ENCODE peak calls at places on chromosomes 3 and 15, in seven cellular contexts. One of them, this sample, is unnamed.

GRCh38 chr3:177642482-177643163 is 445.3 kb upstream of the TBL1XR1 start:
- DNase-seq in HT1080: no peak
- DNase-seq in KBM-7: no peak
- DNase-seq in GM12865: no peak
- DNase-seq in NCI-H2081: no peak
- DNase-seq in NCI-H69: no peak
- DNase-seq in HS-5: no peak
- DNase-seq in this sample: no peak

GRCh38 chr3:188179006-188179966 is 25.3 kb downstream of the LPP start:
- DNase-seq in HT1080: no peak
- DNase-seq in KBM-7: no peak
- DNase-seq in GM12865: no peak
- DNase-seq in NCI-H2081: no peak
- DNase-seq in NCI-H69: no peak
- DNase-seq in HS-5: no peak
- DNase-seq in this sample: peak; percentile 77

GRCh38 chr3:186790261-186790981 is 7.0 kb downstream of the EIF4A2 start:
- DNase-seq in HT1080: peak; percentile 86
- DNase-seq in KBM-7: peak; percentile 66
- DNase-seq in GM12865: peak; percentile 72
- DNase-seq in NCI-H2081: peak; percentile 34
- DNase-seq in NCI-H69: peak; percentile 52
- DNase-seq in HS-5: no peak
- DNase-seq in this sample: no peak

GRCh38 chr3:82410366-82410765 is 648.9 kb upstream of the GBE1 start:
- DNase-seq in HT1080: no peak
- DNase-seq in KBM-7: no peak
- DNase-seq in GM12865: no peak
- DNase-seq in NCI-H2081: peak; percentile 25
- DNase-seq in NCI-H69: peak; percentile 79
- DNase-seq in HS-5: no peak
- DNase-seq in this sample: no peak

GRCh38 chr3:142501004-142501926 is 53.4 kb upstream of the XRN1 start:
- DNase-seq in HT1080: peak; percentile 60
- DNase-seq in KBM-7: no peak
- DNase-seq in GM12865: no peak
- DNase-seq in NCI-H2081: no peak
- DNase-seq in NCI-H69: no peak
- DNase-seq in HS-5: peak; percentile 70
- DNase-seq in this sample: no peak

GRCh38 chr3:177703788-177704187 is 506.5 kb upstream of the TBL1XR1 start:
- DNase-seq in HT1080: peak; percentile 69
- DNase-seq in KBM-7: no peak
- DNase-seq in GM12865: no peak
- DNase-seq in NCI-H2081: no peak
- DNase-seq in NCI-H69: no peak
- DNase-seq in HS-5: no peak
- DNase-seq in this sample: no peak

GRCh38 chr15:39198044-39198625 is 382.7 kb upstream of the THBS1 start:
- DNase-seq in HT1080: no peak
- DNase-seq in KBM-7: no peak
- DNase-seq in GM12865: no peak
- DNase-seq in NCI-H2081: no peak
- DNase-seq in NCI-H69: no peak
- DNase-seq in HS-5: no peak
- DNase-seq in this sample: no peak

GRCh38 chr3:149933008-149933407 is 37.7 kb downstream of the PFN2 start:
- DNase-seq in HT1080: no peak
- DNase-seq in KBM-7: no peak
- DNase-seq in GM12865: no peak
- DNase-seq in NCI-H2081: no peak
- DNase-seq in NCI-H69: no peak
- DNase-seq in HS-5: no peak
- DNase-seq in this sample: no peak

GRCh38 chr15:82663186-82663600 is 16.0 kb upstream of the CPEB1 start:
- DNase-seq in HT1080: peak; percentile 37
- DNase-seq in KBM-7: peak; percentile 80
- DNase-seq in GM12865: peak; percentile 66
- DNase-seq in NCI-H2081: no peak
- DNase-seq in NCI-H69: no peak
- DNase-seq in HS-5: no peak
- DNase-seq in this sample: no peak

GRCh38 chr3:24521306-24522154 is 26.9 kb upstream of the THRB start:
- DNase-seq in HT1080: peak; percentile 21
- DNase-seq in KBM-7: peak; percentile 41
- DNase-seq in GM12865: peak; percentile 24
- DNase-seq in NCI-H2081: peak; percentile 38
- DNase-seq in NCI-H69: peak; percentile 71
- DNase-seq in HS-5: no peak
- DNase-seq in this sample: no peak

GRCh38 chr15:36407647-36408046 is 171.8 kb upstream of the CDIN1 start:
- DNase-seq in HT1080: peak; percentile 88
- DNase-seq in KBM-7: no peak
- DNase-seq in GM12865: peak; percentile 23
- DNase-seq in NCI-H2081: peak; percentile 14
- DNase-seq in NCI-H69: peak; percentile 98
- DNase-seq in HS-5: peak; percentile 35
- DNase-seq in this sample: no peak

GRCh38 chr3:132911741-132912415 is 126.3 kb upstream of the TMEM108 start:
- DNase-seq in HT1080: peak; percentile 26
- DNase-seq in KBM-7: no peak
- DNase-seq in GM12865: no peak
- DNase-seq in NCI-H2081: no peak
- DNase-seq in NCI-H69: no peak
- DNase-seq in HS-5: peak; percentile 19
- DNase-seq in this sample: no peak

GRCh38 chr3:39108309-39108708 is 829 bp downstream of the TTC21A start:
- DNase-seq in HT1080: no peak
- DNase-seq in KBM-7: peak; percentile 20
- DNase-seq in GM12865: peak; percentile 91
- DNase-seq in NCI-H2081: no peak
- DNase-seq in NCI-H69: no peak
- DNase-seq in HS-5: no peak
- DNase-seq in this sample: no peak

GRCh38 chr3:50442940-50443579 is 60.4 kb downstream of the CACNA2D2 start:
- DNase-seq in HT1080: no peak
- DNase-seq in KBM-7: no peak
- DNase-seq in GM12865: no peak
- DNase-seq in NCI-H2081: no peak
- DNase-seq in NCI-H69: peak; percentile 51
- DNase-seq in HS-5: no peak
- DNase-seq in this sample: peak; percentile 27

GRCh38 chr15:78307977-78308376 is 8.6 kb upstream of the SKIC8 start:
- DNase-seq in HT1080: no peak
- DNase-seq in KBM-7: no peak
- DNase-seq in GM12865: no peak
- DNase-seq in NCI-H2081: no peak
- DNase-seq in NCI-H69: peak; percentile 40
- DNase-seq in HS-5: no peak
- DNase-seq in this sample: no peak

GRCh38 chr3:141331370-141332318 is 36.7 kb upstream of the ZBTB38 start:
- DNase-seq in HT1080: peak; percentile 100
- DNase-seq in KBM-7: no peak
- DNase-seq in GM12865: peak; percentile 71
- DNase-seq in NCI-H2081: no peak
- DNase-seq in NCI-H69: no peak
- DNase-seq in HS-5: peak; percentile 97
- DNase-seq in this sample: no peak

GRCh38 chr3:156516284-156516683 is 38.6 kb downstream of the SSR3 start:
- DNase-seq in HT1080: no peak
- DNase-seq in KBM-7: no peak
- DNase-seq in GM12865: no peak
- DNase-seq in NCI-H2081: no peak
- DNase-seq in NCI-H69: peak; percentile 12
- DNase-seq in HS-5: no peak
- DNase-seq in this sample: no peak

GRCh38 chr15:42133892-42134502 is 22.4 kb downstream of the PLA2G4F start:
- DNase-seq in HT1080: peak; percentile 62
- DNase-seq in KBM-7: peak; percentile 82
- DNase-seq in GM12865: peak; percentile 70
- DNase-seq in NCI-H2081: peak; percentile 45
- DNase-seq in NCI-H69: peak; percentile 58
- DNase-seq in HS-5: no peak
- DNase-seq in this sample: no peak

GRCh38 chr3:191376742-191377141 is 46.4 kb upstream of the UTS2B start:
- DNase-seq in HT1080: peak; percentile 64
- DNase-seq in KBM-7: no peak
- DNase-seq in GM12865: no peak
- DNase-seq in NCI-H2081: no peak
- DNase-seq in NCI-H69: no peak
- DNase-seq in HS-5: peak; percentile 56
- DNase-seq in this sample: no peak

GRCh38 chr15:67242665-67243064 is 11.8 kb downstream of the AAGAB start:
- DNase-seq in HT1080: no peak
- DNase-seq in KBM-7: peak; percentile 71
- DNase-seq in GM12865: no peak
- DNase-seq in NCI-H2081: no peak
- DNase-seq in NCI-H69: peak; percentile 28
- DNase-seq in HS-5: no peak
- DNase-seq in this sample: no peak

GRCh38 chr3:100184960-100185566 is 70.8 kb upstream of the FILIP1L start:
- DNase-seq in HT1080: no peak
- DNase-seq in KBM-7: peak; percentile 31
- DNase-seq in GM12865: no peak
- DNase-seq in NCI-H2081: no peak
- DNase-seq in NCI-H69: no peak
- DNase-seq in HS-5: no peak
- DNase-seq in this sample: no peak

GRCh38 chr3:52830535-52831258 is at the start of gene ITIH4:
- DNase-seq in HT1080: no peak
- DNase-seq in KBM-7: no peak
- DNase-seq in GM12865: no peak
- DNase-seq in NCI-H2081: no peak
- DNase-seq in NCI-H69: no peak
- DNase-seq in HS-5: no peak
- DNase-seq in this sample: no peak

GRCh38 chr15:99536422-99537033 is 29.3 kb upstream of the MEF2A start:
- DNase-seq in HT1080: peak; percentile 97
- DNase-seq in KBM-7: no peak
- DNase-seq in GM12865: no peak
- DNase-seq in NCI-H2081: no peak
- DNase-seq in NCI-H69: no peak
- DNase-seq in HS-5: peak; percentile 71
- DNase-seq in this sample: no peak

GRCh38 chr3:140223631-140224030 is 288.6 kb downstream of the CLSTN2 start:
- DNase-seq in HT1080: peak; percentile 98
- DNase-seq in KBM-7: no peak
- DNase-seq in GM12865: no peak
- DNase-seq in NCI-H2081: no peak
- DNase-seq in NCI-H69: peak; percentile 10
- DNase-seq in HS-5: no peak
- DNase-seq in this sample: no peak

GRCh38 chr15:69114231-69114937 is 46.1 kb upstream of the GLCE start:
- DNase-seq in HT1080: no peak
- DNase-seq in KBM-7: no peak
- DNase-seq in GM12865: no peak
- DNase-seq in NCI-H2081: no peak
- DNase-seq in NCI-H69: no peak
- DNase-seq in HS-5: no peak
- DNase-seq in this sample: no peak

GRCh38 chr15:40338041-40338657 is 2.6 kb downstream of the CCDC9B start:
- DNase-seq in HT1080: peak; percentile 85
- DNase-seq in KBM-7: peak; percentile 85
- DNase-seq in GM12865: peak; percentile 82
- DNase-seq in NCI-H2081: peak; percentile 68
- DNase-seq in NCI-H69: peak; percentile 84
- DNase-seq in HS-5: no peak
- DNase-seq in this sample: no peak

GRCh38 chr15:41502787-41503668 is 9.4 kb downstream of the ITPKA start:
- DNase-seq in HT1080: no peak
- DNase-seq in KBM-7: peak; percentile 86
- DNase-seq in GM12865: no peak
- DNase-seq in NCI-H2081: no peak
- DNase-seq in NCI-H69: no peak
- DNase-seq in HS-5: no peak
- DNase-seq in this sample: no peak

GRCh38 chr3:53842436-53843194 is 3.6 kb downstream of the CHDH start:
- DNase-seq in HT1080: peak; percentile 35
- DNase-seq in KBM-7: no peak
- DNase-seq in GM12865: peak; percentile 13
- DNase-seq in NCI-H2081: peak; percentile 28
- DNase-seq in NCI-H69: peak; percentile 74
- DNase-seq in HS-5: no peak
- DNase-seq in this sample: peak; percentile 56

GRCh38 chr3:86774082-86774691 is 216.8 kb downstream of the VGLL3 start:
- DNase-seq in HT1080: peak; percentile 12
- DNase-seq in KBM-7: peak; percentile 19
- DNase-seq in GM12865: peak; percentile 14
- DNase-seq in NCI-H2081: peak; percentile 41
- DNase-seq in NCI-H69: peak; percentile 59
- DNase-seq in HS-5: no peak
- DNase-seq in this sample: peak; percentile 22